ENCODE peak calls at places on chromosomes 6 and 20, in seven cellular contexts. U is Right ventricle myocardium superior; H is CD8-positive, alpha-beta T cell; G is activated CD8-positive, alpha-beta memory T cell treated with anti-CD3 and anti-CD28 coated beads, Interleukin-2, amount 10 ng/mL, durations not matched to agents 7 days and 5 days; C is lower lobe of right lung; A is stimulated activated naive CD8-positive, alpha-beta T cell treated with anti-CD3 and anti-CD28 coated beads, Interleukin-15, Interleukin-2, amounts not matched to agents 100 U/mL and 50 U/mL, for 24 hours; X is stimulated activated naive B cell treated with anti-CD40 and anti-IgM and Interleukin-4, amounts not matched to agents 10 μg/mL and 1 μg/mL and 100 μg/mL, for 72 hours. Y is an unnamed sample.

GRCh38 chr20:57293998-57294397 is 27.6 kb upstream of the BMP7 start:
- ATAC-seq in U (no peak), H (no peak), G (no peak), C (no peak), A (no peak), X (no peak), Y (no peak)

GRCh38 chr20:23823621-23824324 is 2.8 kb downstream of the CST2 start:
- ATAC-seq in U (no peak), H (no peak), G (no peak), C (peak), A (no peak), X (peak), Y (no peak)

GRCh38 chr6:32252326-32253009 is 28.6 kb upstream of the NOTCH4 start:
- ATAC-seq in U (no peak), H (no peak), G (peak), C (no peak), A (peak), X (peak), Y (peak)

GRCh38 chr20:15675151-15675550 is 898.1 kb downstream of the KIF16B start:
- ATAC-seq in U (no peak), H (no peak), G (no peak), C (no peak), A (no peak), X (no peak), Y (no peak)

GRCh38 chr20:60882776-60883303 is 369.2 kb upstream of the CDH4 start:
- ATAC-seq in U (no peak), H (no peak), G (no peak), C (no peak), A (no peak), X (no peak), Y (no peak)

GRCh38 chr6:156808287-156808686 is 31.1 kb downstream of the ARID1B start:
- ATAC-seq in U (peak), H (no peak), G (no peak), C (peak), A (no peak), X (peak), Y (no peak)

GRCh38 chr20:10939297-10939949 is 265.6 kb upstream of the JAG1 start:
- ATAC-seq in U (no peak), H (no peak), G (no peak), C (no peak), A (no peak), X (no peak), Y (no peak)

GRCh38 chr6:28245206-28245941 is 6.7 kb downstream of the ZKSCAN4 start:
- ATAC-seq in U (no peak), H (no peak), G (no peak), C (no peak), A (no peak), X (no peak), Y (no peak)

GRCh38 chr20:35295058-35295457 is 2.8 kb upstream of the FAM83C start:
- ATAC-seq in U (no peak), H (no peak), G (no peak), C (no peak), A (no peak), X (no peak), Y (no peak)

GRCh38 chr6:126625019-126625418 is 285.1 kb downstream of the CENPW start:
- ATAC-seq in U (no peak), H (no peak), G (no peak), C (no peak), A (no peak), X (no peak), Y (no peak)

GRCh38 chr20:62172666-62173065 is 10.2 kb upstream of the MTG2 start:
- ATAC-seq in U (no peak), H (no peak), G (no peak), C (no peak), A (no peak), X (no peak), Y (no peak)

GRCh38 chr6:73513496-73513854 is 7.4 kb downstream of the EEF1A1 start:
- ATAC-seq in U (no peak), H (no peak), G (peak), C (peak), A (peak), X (peak), Y (no peak)

GRCh38 chr20:16391003-16391402 is 182.2 kb downstream of the KIF16B start:
- ATAC-seq in U (peak), H (no peak), G (no peak), C (peak), A (no peak), X (peak), Y (peak)

GRCh38 chr6:148324297-148325007 is 18.2 kb upstream of the SASH1 start:
- ATAC-seq in U (peak), H (no peak), G (no peak), C (peak), A (no peak), X (no peak), Y (no peak)

GRCh38 chr6:32491703-32492102 is 38.4 kb downstream of the HLA-DRB5 start:
- ATAC-seq in U (no peak), H (no peak), G (no peak), C (no peak), A (no peak), X (peak), Y (peak)

GRCh38 chr6:13261464-13261994 is 66.8 kb downstream of the TBC1D7 start:
- ATAC-seq in U (peak), H (peak), G (no peak), C (peak), A (peak), X (peak), Y (peak)